ENCODE peak calls at places on chromosomes 1 and 21, in five cellular contexts. B, M, P, H and V are unnamed samples.
A peak's percentile ranks its signal among the peaks of the same experiment; 100 is the strongest.

GRCh38 chr1:159669338-159669737 is 45.1 kb downstream of the CRP start:
- DNase-seq in B (peak; percentile 14), H (no peak), M (no peak), P (no peak), V (no peak)

GRCh38 chr1:47624531-47624930 is 186.7 kb downstream of the FOXD2 start:
- DNase-seq in B (no peak), P (no peak), H (no peak), M (no peak), V (no peak)

GRCh38 chr1:117120774-117121588 is 568 bp downstream of the TRIM45 start:
- DNase-seq in B (no peak), H (peak; percentile 13), M (no peak), P (no peak), V (no peak)

GRCh38 chr1:160094291-160094625 is 4.2 kb downstream of the IGSF8 start:
- DNase-seq in B (no peak), H (no peak), P (no peak), M (no peak), V (no peak)

GRCh38 chr1:173861731-173862145 is 6.1 kb downstream of the GAS5 start:
- DNase-seq in P (no peak), B (peak; percentile 40), H (peak; percentile 19), M (no peak), V (no peak)

GRCh38 chr1:167881786-167882185 is 32.1 kb downstream of the ADCY10 start:
- DNase-seq in M (no peak), H (no peak), P (no peak), B (no peak), V (no peak)

GRCh38 chr1:172960454-172961208 is 90.1 kb downstream of the TNFSF18 start:
- DNase-seq in B (no peak), M (no peak), H (no peak), P (no peak), V (no peak)

GRCh38 chr1:66523502-66523901 is 10.5 kb upstream of the SGIP1 start:
- DNase-seq in B (no peak), M (no peak), P (no peak), H (no peak), V (no peak)

GRCh38 chr1:221723018-221723917 is 18.6 kb downstream of the DUSP10 start:
- DNase-seq in B (no peak), P (no peak), H (no peak), M (no peak), V (no peak)

GRCh38 chr1:115649964-115650363 is 8.2 kb downstream of the VANGL1 start:
- DNase-seq in P (no peak), H (no peak), B (no peak), M (no peak), V (no peak)

GRCh38 chr1:204821924-204822323 is 48.7 kb upstream of the NFASC start:
- DNase-seq in B (no peak), P (no peak), H (no peak), M (no peak), V (no peak)

GRCh38 chr1:2611034-2611501 is 21.7 kb downstream of the MMEL1 start:
- DNase-seq in M (peak; percentile 18), B (peak; percentile 16), H (no peak), P (no peak), V (no peak)

GRCh38 chr21:45845063-45845789 is 136.3 kb upstream of the COL6A1 start:
- DNase-seq in B (no peak), H (no peak), P (no peak), M (no peak), V (no peak)

GRCh38 chr21:32611471-32611997 is 643 bp downstream of the CFAP298 start:
- DNase-seq in B (peak; percentile 21), P (peak; percentile 66), H (peak; percentile 54), M (no peak), V (peak; percentile 61)

GRCh38 chr1:46806196-46807020 is 7.6 kb downstream of the CYP4B1 start:
- DNase-seq in P (no peak), M (peak; percentile 78), B (peak; percentile 90), H (no peak), V (no peak)

GRCh38 chr21:28521932-28522826 is 470.5 kb downstream of the LTN1 start:
- DNase-seq in P (no peak), M (no peak), B (peak; percentile 34), H (peak; percentile 19), V (no peak)
- TF ChIP-seq CTCF in P (peak; percentile 34), M (no peak), B (no peak), H (peak; percentile 45), V (peak; percentile 23)

DNA sequence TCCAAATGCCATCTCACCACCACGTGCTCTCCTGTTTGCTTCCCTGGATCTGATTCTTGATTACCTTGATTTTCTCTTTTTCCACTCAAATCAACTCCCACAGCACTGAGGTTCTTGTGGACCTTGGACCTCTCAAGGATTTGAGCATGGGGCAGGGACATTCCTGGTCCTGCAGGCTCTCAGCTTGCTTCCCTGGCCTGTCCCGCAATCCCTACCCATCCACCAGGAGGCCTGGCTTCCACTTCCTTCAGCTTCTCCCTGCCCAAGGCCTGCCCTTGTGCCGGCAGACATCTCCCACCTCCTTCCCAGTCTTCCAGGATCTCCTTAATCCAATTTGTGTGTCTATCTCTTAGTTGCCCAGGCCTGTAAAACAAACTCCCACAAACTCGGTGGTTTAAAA is 21.6 kb downstream of the PLA2G2A start:
- DNase-seq in M (no peak), P (no peak), B (no peak), H (no peak), V (no peak)
- TF ChIP-seq CTCF in M (no peak), P (no peak), B (no peak), H (no peak), V (no peak)

GRCh38 chr1:8407652-8408051 is 89.7 kb downstream of the SLC45A1 start:
- DNase-seq in B (no peak), H (no peak), P (no peak), M (no peak), V (no peak)

GRCh38 chr1:8408151-8408839 is 90.4 kb downstream of the SLC45A1 start:
- DNase-seq in P (no peak), B (no peak), M (peak; percentile 76), H (no peak), V (no peak)

GRCh38 chr1:8409666-8410065 is 91.8 kb downstream of the SLC45A1 start:
- DNase-seq in B (no peak), M (no peak), P (no peak), H (no peak), V (no peak)

GRCh38 chr1:8410791-8411190 is 92.9 kb downstream of the SLC45A1 start:
- DNase-seq in P (no peak), M (no peak), B (no peak), H (no peak), V (no peak)

DNA sequence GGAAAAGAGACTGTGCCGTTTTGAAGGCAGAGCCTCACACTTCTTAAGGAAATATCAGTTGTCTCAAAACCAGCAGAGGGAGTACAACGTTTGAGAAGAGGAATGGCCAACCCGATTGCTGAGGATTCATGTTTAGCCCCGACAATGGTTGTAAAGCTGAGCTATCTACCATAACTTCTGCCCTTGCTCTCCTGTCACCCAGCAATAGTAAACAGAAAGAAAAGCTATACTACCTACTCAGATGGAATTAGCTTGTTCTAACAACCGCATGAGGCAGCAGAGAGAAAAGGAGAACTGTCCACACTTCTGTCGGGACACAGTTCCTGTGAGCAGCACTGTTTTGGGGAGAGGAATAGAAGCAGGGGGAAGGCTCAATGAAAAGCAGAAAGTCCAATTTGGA is 91.2 kb downstream of the SLC45A1 start:
- DNase-seq in H (no peak), B (peak; percentile 14), M (no peak), P (no peak), V (peak; percentile 24)
- TF ChIP-seq CTCF in H (no peak), B (peak; percentile 24), M (peak; percentile 49), P (peak; percentile 31), V (peak; percentile 44)

GRCh38 chr1:162230096-162230495 is 146.6 kb downstream of the SPATA46 start:
- DNase-seq in P (no peak), H (no peak), B (peak; percentile 38), M (no peak), V (no peak)
- TF ChIP-seq CTCF in P (no peak), H (peak; percentile 11), B (no peak), M (no peak), V (peak; percentile 14)

DNA sequence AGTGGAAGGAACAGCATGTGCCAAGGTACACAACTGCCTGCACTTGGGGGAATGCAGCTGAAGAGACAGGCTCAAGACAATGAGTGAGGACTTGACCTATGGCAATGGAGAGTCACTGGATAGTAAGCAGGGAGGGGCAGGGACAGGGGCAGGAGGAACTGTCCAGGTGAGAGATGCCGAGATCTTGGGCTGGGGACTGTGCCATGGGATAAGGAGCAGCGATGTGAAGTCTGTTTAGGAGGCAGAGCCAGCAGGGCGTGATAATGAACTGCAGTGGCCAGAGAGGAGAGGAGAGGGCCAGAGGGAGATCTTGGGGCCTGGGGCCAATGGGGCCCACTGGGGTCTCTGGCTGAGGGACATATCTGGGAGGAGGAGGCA is 17.8 kb upstream of the EPB41 start:
- DNase-seq in H (no peak), P (no peak), B (no peak), M (no peak), V (no peak)
- TF ChIP-seq CTCF in H (no peak), P (no peak), B (no peak), M (no peak), V (no peak)

DNA sequence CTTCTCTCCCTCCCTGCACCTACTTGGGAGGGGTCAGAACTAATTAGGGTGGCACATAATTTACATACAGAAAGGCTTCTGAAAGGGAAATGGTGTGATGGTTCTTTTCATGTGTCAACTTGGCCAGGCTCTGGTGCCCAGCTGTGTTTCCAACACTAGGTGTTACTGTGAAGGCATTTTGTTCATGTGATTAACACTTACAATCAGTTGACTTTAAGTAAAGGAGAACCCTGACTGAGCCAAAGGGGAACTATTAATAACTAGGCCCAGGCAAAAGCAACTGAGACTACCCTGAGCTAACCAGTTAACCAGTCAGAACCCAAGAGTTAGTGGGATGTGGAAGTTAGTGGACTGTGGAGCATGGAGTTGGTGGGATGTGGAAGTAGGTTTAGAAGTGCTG is 114.9 kb downstream of the SEC16B start:
- DNase-seq in M (no peak), P (no peak), B (no peak), H (no peak), V (no peak)
- TF ChIP-seq CTCF in M (no peak), P (no peak), B (no peak), H (peak; percentile 14), V (no peak)